ENCODE peak calls at places on chromosomes 13 and 19, in four cellular contexts. M is cardiac muscle cell, X is ascending aorta, G is pancreas. S is an unnamed sample.
A peak's percentile ranks its signal among the peaks of the same experiment; 100 is the strongest.

GRCh38 chr19:27729332-27729731 is 1483.6 kb downstream of the UQCRFS1 start:
- DNase-seq in M (no peak), X (no peak), G (no peak), S (no peak)

GRCh38 chr19:32651729-32652140 is 23.2 kb downstream of the ANKRD27 start:
- DNase-seq in M (peak; percentile 34), X (no peak), G (no peak), S (no peak)

GRCh38 chr19:8069116-8069973 is 16.8 kb downstream of the CCL25 start:
- DNase-seq in M (no peak), X (no peak), G (no peak), S (no peak)

GRCh38 chr19:45568732-45569131 is 15.9 kb downstream of the OPA3 start:
- DNase-seq in M (no peak), X (no peak), G (no peak), S (no peak)

GRCh38 chr13:43848250-43848649 is 31.3 kb downstream of the CCDC122 start:
- DNase-seq in M (peak; percentile 92), X (no peak), G (no peak), S (no peak)

GRCh38 chr19:15332311-15332996 is at the start of gene BRD4:
- DNase-seq in M (peak; percentile 65), X (peak; percentile 80), G (peak; percentile 73), S (no peak)

GRCh38 chr19:843180-843835 is 2.5 kb downstream of the PRTN3 start:
- DNase-seq in M (no peak), X (no peak), G (no peak), S (no peak)

GRCh38 chr19:29277107-29277506 is 64.2 kb upstream of the UQCRFS1 start:
- DNase-seq in M (peak; percentile 8), X (no peak), G (no peak), S (no peak)

GRCh38 chr13:40813662-40814454 is 24.4 kb downstream of the SLC25A15 start:
- DNase-seq in M (peak; percentile 43), X (no peak), G (peak; percentile 40), S (no peak)

GRCh38 chr13:41601718-41602445 is 144.5 kb downstream of the RGCC start:
- DNase-seq in M (no peak), X (peak; percentile 70), G (no peak), S (no peak)

GRCh38 chr13:111429064-111429558 is 108.7 kb downstream of the TEX29 start:
- DNase-seq in M (peak; percentile 17), X (no peak), G (peak; percentile 66), S (no peak)

GRCh38 chr19:18763674-18764590 is 27.2 kb downstream of the COMP start:
- DNase-seq in M (peak; percentile 41), X (no peak), G (no peak), S (no peak)

GRCh38 chr13:106416645-106417044 is 118.8 kb downstream of the EFNB2 start:
- DNase-seq in M (no peak), X (no peak), G (no peak), S (no peak)

GRCh38 chr13:100620792-100621191 is 32.2 kb upstream of the GGACT start:
- DNase-seq in M (no peak), X (no peak), G (no peak), S (no peak)

GRCh38 chr13:46170687-46171086 is 11.3 kb downstream of the LCP1 start:
- DNase-seq in M (peak; percentile 69), X (no peak), G (no peak), S (no peak)

GRCh38 chr19:43641333-43641732 is 1.7 kb upstream of the CADM4 start:
- DNase-seq in M (no peak), X (no peak), G (no peak), S (no peak)

GRCh38 chr13:41835871-41836270 is 125.0 kb downstream of the VWA8 start:
- DNase-seq in M (peak; percentile 23), X (no peak), G (no peak), S (no peak)

GRCh38 chr13:110653271-110653670 is 37.9 kb downstream of the NAXD start:
- DNase-seq in M (no peak), X (no peak), G (no peak), S (no peak)

GRCh38 chr19:10653482-10653731 is 739 bp upstream of the ILF3 start:
- DNase-seq in M (no peak), X (no peak), G (no peak), S (no peak)

GRCh38 chr13:112159575-112160547 is 92.9 kb downstream of the SOX1 start:
- DNase-seq in M (no peak), X (no peak), G (no peak), S (no peak)

GRCh38 chr19:10431254-10431942 is 11.1 kb downstream of the PDE4A start:
- DNase-seq in M (peak; percentile 36), X (no peak), G (peak; percentile 44), S (no peak)

GRCh38 chr19:1453525-1454371 is 3.8 kb downstream of the APC2 start:
- DNase-seq in M (no peak), X (no peak), G (peak; percentile 42), S (no peak)

GRCh38 chr13:35283856-35284255 is 192.6 kb downstream of the MAB21L1 start:
- DNase-seq in M (peak; percentile 22), X (no peak), G (no peak), S (no peak)

GRCh38 chr13:97720881-97721280 is 232.6 kb upstream of the IPO5 start:
- DNase-seq in M (no peak), X (no peak), G (no peak), S (no peak)

GRCh38 chr19:38742296-38742695 is 2.0 kb downstream of the CAPN12 start:
- DNase-seq in M (no peak), X (no peak), G (no peak), S (no peak)

GRCh38 chr13:25886438-25887214 is 165.2 kb downstream of the SHISA2 start:
- DNase-seq in M (peak; percentile 63), X (no peak), G (no peak), S (no peak)

GRCh38 chr13:30829788-30830637 is 76.1 kb upstream of the MEDAG start:
- DNase-seq in M (no peak), X (no peak), G (no peak), S (no peak)

GRCh38 chr19:1166872-1167573 is 7.0 kb downstream of the SBNO2 start:
- DNase-seq in M (no peak), X (no peak), G (no peak), S (no peak)

GRCh38 chr13:50697746-50698526 is 145.6 kb downstream of the DLEU7 start:
- DNase-seq in M (no peak), X (no peak), G (no peak), S (no peak)

GRCh38 chr19:5339470-5339949 is 1.1 kb downstream of the PTPRS start:
- DNase-seq in M (no peak), X (no peak), G (no peak), S (no peak)

GRCh38 chr19:44003461-44004134 is 841 bp downstream of the ZNF230 start:
- DNase-seq in M (peak; percentile 19), X (no peak), G (no peak), S (no peak)

GRCh38 chr19:38917921-38918491 is 6.0 kb upstream of the CCER2 start:
- DNase-seq in M (peak; percentile 15), X (no peak), G (no peak), S (no peak)

DNA sequence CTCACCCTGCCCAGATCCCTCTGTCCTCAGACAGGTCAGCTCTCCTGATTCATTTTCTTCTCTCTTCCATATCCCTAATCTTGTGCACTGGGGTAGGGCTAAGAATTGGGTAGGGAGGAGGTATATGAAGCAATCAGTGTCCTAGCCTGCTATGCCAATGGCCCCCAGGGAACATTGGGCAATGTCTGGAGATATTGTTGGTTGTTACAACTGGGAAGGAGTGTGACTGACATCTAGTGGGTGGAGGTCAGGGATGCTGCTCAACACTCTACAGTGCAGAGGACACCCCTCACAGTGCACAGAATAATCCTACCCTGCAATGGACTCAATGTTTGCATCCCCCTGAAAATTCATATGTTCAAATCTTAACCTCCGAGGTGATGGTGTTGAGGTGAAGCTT is 57.5 kb downstream of the CPAMD8 start:
- DNase-seq in M (peak; percentile 62), X (no peak), G (no peak), S (no peak)
- TF ChIP-seq CTCF in M (peak; percentile 41), X (no peak), G (no peak), S (no peak)

DNA sequence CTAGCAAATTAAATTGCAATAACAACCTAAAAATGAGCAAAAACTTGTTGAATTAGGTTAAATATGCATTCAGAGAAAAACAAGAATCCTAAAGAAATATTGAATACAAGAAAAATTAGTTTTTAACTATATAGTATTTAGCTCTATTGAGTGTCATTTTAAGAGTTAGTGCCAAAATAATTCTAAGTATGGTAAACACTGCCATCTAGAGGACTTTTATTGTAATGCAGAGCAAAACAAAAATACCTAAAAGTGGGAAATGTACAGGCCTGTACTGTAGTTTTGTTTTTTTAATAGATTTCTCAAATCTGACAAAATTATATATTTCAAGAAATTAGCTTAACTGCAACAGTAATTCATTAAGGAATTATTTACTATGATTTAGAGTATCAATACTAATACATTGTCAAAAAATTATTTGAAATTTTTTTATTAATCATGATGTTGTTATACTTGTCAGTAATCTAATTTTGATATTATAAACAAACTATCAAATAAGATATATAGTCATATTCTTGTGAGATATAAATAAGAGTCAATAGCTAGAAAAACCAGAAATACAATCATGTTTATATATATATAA is 8.2 kb upstream of the PCDH9 start:
- DNase-seq in M (peak; percentile 55), X (no peak), G (no peak), S (no peak)
- H3K4me1 ChIP-seq in M (no peaks in the 10 kb centered on the region), X (no peaks in the 10 kb centered on the region), G (no peaks in the 10 kb centered on the region), S (peaks cover 7% of the 10 kb centered on the region)

GRCh38 chr19:6743071-6743470 is 3.6 kb downstream of the TRIP10 start:
- DNase-seq in M (no peak), X (no peak), G (no peak), S (no peak)

GRCh38 chr19:6740589-6741348 is 1.3 kb downstream of the TRIP10 start:
- DNase-seq in M (peak; percentile 53), X (peak; percentile 80), G (peak; percentile 59), S (no peak)

GRCh38 chr19:6743714-6744380 is 4.4 kb downstream of the TRIP10 start:
- DNase-seq in M (no peak), X (no peak), G (no peak), S (no peak)

GRCh38 chr19:6745965-6746364 is 6.5 kb downstream of the TRIP10 start:
- DNase-seq in M (no peak), X (no peak), G (no peak), S (no peak)

GRCh38 chr19:6744381-6745288 is 5.2 kb downstream of the TRIP10 start:
- DNase-seq in M (peak; percentile 95), X (peak; percentile 90), G (peak; percentile 79), S (no peak)
- H3K4me3 ChIP-seq in M (no peak overlapping the region), X (no peak overlapping the region), G (no peak overlapping the region), S (peak overlapping the region; percentile 48)

GRCh38 chr13:60260440-60260839 is 96.7 kb upstream of the DIAPH3 start:
- DNase-seq in M (no peak), X (no peak), G (no peak), S (no peak)
- TF ChIP-seq CTCF in M (peak; percentile 12), X (no peak), G (no peak), S (no peak)

GRCh38 chr19:35486268-35486708 is 4.0 kb downstream of the KRTDAP start:
- DNase-seq in M (no peak), X (no peak), G (no peak), S (no peak)
- H3K4me1 ChIP-seq in M (peaks cover 7% of the 10 kb centered on the region), X (no peaks in the 10 kb centered on the region), G (no peaks in the 10 kb centered on the region), S (no peaks in the 10 kb centered on the region)

DNA sequence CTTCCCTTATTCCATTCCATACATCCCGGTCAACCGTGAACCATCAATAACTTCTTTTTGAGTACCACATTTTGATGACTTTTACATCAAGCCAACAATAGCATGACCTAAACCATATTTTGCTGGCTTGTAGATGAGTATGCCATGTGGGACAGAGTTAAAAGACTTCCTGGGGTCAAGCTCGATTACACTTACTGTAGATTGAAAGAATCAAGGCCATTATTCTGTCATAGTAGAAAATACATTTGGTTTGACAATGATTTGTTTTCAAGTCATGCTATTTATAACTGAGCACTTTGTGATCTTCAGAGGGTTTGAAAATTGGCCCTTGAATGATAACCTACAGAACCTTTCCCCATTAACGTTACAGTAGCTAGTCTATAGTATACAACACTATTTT is 1087.0 kb upstream of the PCDH20 start:
- DNase-seq in M (no peak), X (no peak), G (no peak), S (no peak)
- H3K4me3 ChIP-seq in M (no peak overlapping the region), X (no peak overlapping the region), G (no peak overlapping the region), S (no peak overlapping the region)

S was measured in thoracic aorta.